ENCODE peak calls at places on chromosomes 2 and 18, in nine cellular contexts. D is upper lobe of right lung, W is stomach, G is ovary, E is endothelial cell of umbilical vein, C is endodermal cell, J is right lobe of liver, Q is OCI-LY7, O is cardiac muscle cell. B is an unnamed sample. For H3K36me3, the result is how much of the 10 kb centered on the place peaks cover.

GRCh38 chr18:74832381-74832780 is 234.7 kb downstream of the ZNF407 start:
- DNase-seq in Q (no peak), O (no peak), E (no peak), J (no peak), D (no peak), W (no peak), C (no peak), G (no peak), B (no peak)

GRCh38 chr18:50127516-50128229 is 67.3 kb downstream of the MYO5B start:
- DNase-seq in Q (no peak), E (no peak), D (no peak), W (no peak), O (no peak), G (no peak), J (no peak), C (no peak), B (no peak)

GRCh38 chr2:100196786-100197494 is 54.5 kb upstream of the AFF3 start:
- DNase-seq in C (peak), G (no peak), J (no peak), D (peak), Q (no peak), W (no peak), O (no peak), E (no peak), B (no peak)

GRCh38 chr2:26982102-26982742 is 11.8 kb downstream of the MAPRE3 start:
- DNase-seq in E (peak), C (peak), G (peak), J (peak), W (peak), D (peak), O (peak), Q (peak), B (peak)

GRCh38 chr2:234863043-234863934 is 88.5 kb upstream of the SH3BP4 start:
- DNase-seq in E (peak), O (peak), Q (no peak), J (peak), C (peak), G (peak), W (no peak), D (no peak), B (peak)

GRCh38 chr18:22455425-22456150 is 37.9 kb upstream of the CTAGE1 start:
- DNase-seq in E (no peak), W (no peak), Q (no peak), C (no peak), J (no peak), D (no peak), G (no peak), O (no peak), B (no peak)

GRCh38 chr2:227613272-227613660 is 1.4 kb downstream of the SCYGR3 start:
- DNase-seq in O (no peak), D (no peak), J (no peak), C (no peak), G (no peak), E (no peak), Q (no peak), W (no peak), B (no peak)

GRCh38 chr2:218508299-218508698 is 59.9 kb downstream of the USP37 start:
- DNase-seq in D (no peak), C (no peak), O (no peak), Q (no peak), J (no peak), E (no peak), G (no peak), W (no peak), B (no peak)

GRCh38 chr2:96806468-96807126 is 9.5 kb upstream of the CNNM3 start:
- DNase-seq in O (no peak), E (no peak), G (no peak), J (no peak), Q (peak), D (no peak), C (no peak), W (no peak), B (peak)

GRCh38 chr2:176852667-176853066 is 359.9 kb upstream of the HNRNPA3 start:
- DNase-seq in C (peak), O (no peak), W (no peak), E (no peak), G (no peak), J (no peak), D (no peak), Q (no peak), B (no peak)

GRCh38 chr2:229641676-229642075 is 72.7 kb downstream of the DNER start:
- DNase-seq in W (no peak), G (no peak), D (no peak), O (no peak), Q (no peak), J (no peak), C (no peak), E (no peak), B (no peak)

GRCh38 chr2:102736174-102736606 is 25.6 kb upstream of the TMEM182 start:
- DNase-seq in D (no peak), E (no peak), Q (peak), C (no peak), G (peak), W (peak), O (peak), J (peak), B (peak)

GRCh38 chr2:51165534-51166260 is 133.8 kb upstream of the NRXN1 start:
- DNase-seq in Q (peak), W (no peak), J (no peak), E (no peak), G (no peak), C (peak), D (no peak), O (peak), B (no peak)

GRCh38 chr2:38301969-38302702 is 74.9 kb downstream of the ATL2 start:
- DNase-seq in E (no peak), J (no peak), D (no peak), C (no peak), W (no peak), G (no peak), O (no peak), Q (no peak), B (no peak)

GRCh38 chr2:108409768-108410167 is 32.0 kb downstream of the SULT1C4 start:
- DNase-seq in Q (no peak), D (no peak), O (peak), W (no peak), G (no peak), C (no peak), J (no peak), E (no peak), B (no peak)

GRCh38 chr2:206824219-206824618 is 58.8 kb downstream of the FASTKD2 start:
- DNase-seq in D (no peak), J (no peak), O (no peak), Q (no peak), G (no peak), E (no peak), C (no peak), W (no peak), B (no peak)

DNA sequence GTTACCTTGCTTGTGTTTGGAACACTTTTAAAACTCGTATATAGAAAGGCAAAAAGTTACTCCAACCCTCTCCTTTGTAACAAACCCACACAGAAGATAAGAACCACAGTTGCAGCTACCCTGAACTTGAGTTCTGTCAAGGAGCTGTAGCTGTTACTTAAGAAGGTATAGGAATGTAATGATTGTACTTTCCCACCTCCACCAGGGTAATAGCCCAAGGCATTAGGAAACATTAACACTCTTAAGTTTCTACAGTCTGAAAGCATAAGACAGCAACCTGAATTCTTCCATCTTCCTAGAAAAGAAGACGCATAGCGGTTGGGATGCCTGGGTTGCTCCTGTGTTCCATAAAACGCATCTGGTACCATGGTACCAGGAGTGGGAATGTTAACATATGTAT is 43.0 kb downstream of the ITGA4 start:
- DNase-seq in O (no peak), J (no peak), W (no peak), D (no peak), Q (no peak), G (no peak), C (no peak), E (no peak), B (no peak)
- H3K36me3 ChIP-seq in O (under half), J (under half), W (under half), D (under half), Q (half or more), G (under half), C (under half), E (under half), B (under half)

GRCh38 chr18:41378628-41379027 is 576.4 kb upstream of the PIK3C3 start:
- DNase-seq in J (no peak), Q (no peak), D (no peak), G (no peak), C (no peak), O (peak), W (no peak), E (peak), B (no peak)
- TF ChIP-seq CTCF in J (no peak), Q (no peak), D (no peak), G (no peak), C (peak), O (peak), W (peak), E (no peak), B (no peak)

GRCh38 chr2:147214900-147215299 is 629.9 kb upstream of the ACVR2A start:
- DNase-seq in C (no peak), Q (no peak), J (no peak), O (peak), D (no peak), G (no peak), W (no peak), E (no peak), B (no peak)
- H3K36me3 ChIP-seq in C (under half), Q (under half), J (under half), O (under half), D (under half), G (under half), W (under half), E (under half), B (under half)

DNA sequence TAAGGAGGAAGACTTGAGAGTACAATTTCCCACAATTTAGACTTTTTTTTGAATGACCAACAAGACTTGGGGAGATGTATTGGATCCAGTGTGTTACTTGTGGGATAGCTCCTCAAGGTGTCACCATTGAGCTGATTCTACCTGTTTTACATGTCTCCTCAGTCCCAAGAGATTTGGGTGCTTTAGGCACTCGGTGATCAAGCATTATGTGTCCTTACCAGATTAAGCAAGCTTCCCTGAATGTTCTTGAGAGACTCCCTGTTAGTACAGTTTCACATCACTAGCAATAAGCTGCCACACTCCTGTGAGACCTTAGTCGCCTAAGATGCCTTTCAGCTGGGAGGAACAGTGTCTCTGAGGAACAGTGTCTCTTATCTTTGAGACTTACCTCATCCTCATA is 384.3 kb upstream of the SYT4 start:
- DNase-seq in G (no peak), O (peak), J (no peak), Q (peak), W (no peak), E (peak), C (peak), D (no peak), B (peak)
- TF ChIP-seq CTCF in G (no peak), O (peak), J (peak), Q (peak), W (peak), E (peak), C (peak), D (peak), B (no peak)

GRCh38 chr2:58163913-58164312 is 77.2 kb downstream of the FANCL start:
- DNase-seq in C (no peak), W (no peak), Q (no peak), G (no peak), O (no peak), E (no peak), J (no peak), D (no peak), B (no peak)
- H3K36me3 ChIP-seq in C (half or more), W (half or more), Q (under half), G (under half), O (under half), E (under half), J (under half), D (under half), B (under half)